ENCODE peak calls at places on chromosomes 16 and 17, in nine cellular contexts. S, X, U, Q, E, B, M, Y and P are unnamed samples.

GRCh38 chr17:80122026-80122575 is 20.7 kb downstream of the GAA start:
- DNase-seq in S (no peak), X (no peak), U (no peak), Q (no peak), E (no peak), B (no peak), M (no peak), Y (no peak), P (no peak)

GRCh38 chr16:64864232-64864803 is 257.5 kb downstream of the CDH11 start:
- DNase-seq in S (no peak), X (no peak), U (peak), Q (no peak), E (no peak), B (peak), M (peak), Y (no peak), P (no peak)

GRCh38 chr17:47279062-47279801 is 25.6 kb downstream of the ITGB3 start:
- DNase-seq in S (peak), X (peak), U (peak), Q (peak), E (no peak), B (peak), M (peak), Y (no peak), P (peak)

GRCh38 chr17:38460716-38461650 is 32.7 kb downstream of the ARHGAP23 start:
- DNase-seq in S (no peak), X (no peak), U (no peak), Q (no peak), E (no peak), B (no peak), M (no peak), Y (no peak), P (no peak)

GRCh38 chr17:33292981-33293867 is at the start of gene ASIC2:
- DNase-seq in S (no peak), X (no peak), U (no peak), Q (peak), E (no peak), B (no peak), M (no peak), Y (peak), P (no peak)

GRCh38 chr17:68567035-68567434 is 34.1 kb downstream of the FAM20A start:
- DNase-seq in S (no peak), X (no peak), U (peak), Q (no peak), E (no peak), B (no peak), M (peak), Y (no peak), P (no peak)

GRCh38 chr16:89841275-89841674 is 13.0 kb downstream of the SPIRE2 start:
- DNase-seq in S (peak), X (no peak), U (no peak), Q (peak), E (peak), B (no peak), M (no peak), Y (peak), P (peak)

GRCh38 chr17:40485851-40486512 is 15.4 kb downstream of the TNS4 start:
- DNase-seq in S (peak), X (no peak), U (peak), Q (no peak), E (no peak), B (peak), M (peak), Y (no peak), P (no peak)

GRCh38 chr16:14303654-14304394 is 232.7 kb downstream of the MRTFB start:
- DNase-seq in S (no peak), X (no peak), U (no peak), Q (peak), E (no peak), B (no peak), M (no peak), Y (no peak), P (peak)

GRCh38 chr17:559699-560378 is 154.8 kb downstream of the VPS53 start:
- DNase-seq in S (no peak), X (peak), U (peak), Q (no peak), E (no peak), B (peak), M (peak), Y (no peak), P (no peak)

GRCh38 chr17:3926860-3927627 is 10.8 kb upstream of the P2RX1 start:
- DNase-seq in S (no peak), X (no peak), U (no peak), Q (no peak), E (no peak), B (no peak), M (no peak), Y (no peak), P (no peak)

GRCh38 chr17:57720636-57721035 is 24.5 kb downstream of the CCDC182 start:
- DNase-seq in S (no peak), X (no peak), U (no peak), Q (no peak), E (no peak), B (no peak), M (no peak), Y (no peak), P (no peak)

GRCh38 chr16:14097182-14097951 is 26.2 kb downstream of the MRTFB start:
- DNase-seq in S (no peak), X (no peak), U (no peak), Q (peak), E (no peak), B (no peak), M (no peak), Y (no peak), P (no peak)

GRCh38 chr17:21239680-21240374 is 13.4 kb downstream of the NATD1 start:
- DNase-seq in S (peak), X (no peak), U (peak), Q (no peak), E (no peak), B (peak), M (no peak), Y (peak), P (peak)

GRCh38 chr17:3398310-3398709 is at the start of gene OR1E1:
- DNase-seq in S (no peak), X (no peak), U (no peak), Q (no peak), E (no peak), B (no peak), M (no peak), Y (no peak), P (no peak)

GRCh38 chr17:55177159-55177913 is 87.4 kb upstream of the HLF start:
- DNase-seq in S (no peak), X (no peak), U (peak), Q (no peak), E (no peak), B (peak), M (no peak), Y (no peak), P (peak)

GRCh38 chr16:30382398-30383015 is at the start of gene SEPTIN1:
- DNase-seq in S (no peak), X (no peak), U (no peak), Q (peak), E (peak), B (no peak), M (no peak), Y (no peak), P (peak)

GRCh38 chr17:66414528-66415175 is 112.2 kb downstream of the PRKCA start:
- DNase-seq in S (no peak), X (no peak), U (no peak), Q (no peak), E (no peak), B (no peak), M (no peak), Y (no peak), P (peak)

GRCh38 chr17:28925912-28926365 is 23.1 kb upstream of the DHRS13 start:
- DNase-seq in S (peak), X (no peak), U (peak), Q (no peak), E (peak), B (peak), M (peak), Y (no peak), P (peak)

GRCh38 chr17:56597495-56597990 is 4.0 kb downstream of the NOG start:
- DNase-seq in S (peak), X (no peak), U (no peak), Q (no peak), E (no peak), B (no peak), M (no peak), Y (peak), P (no peak)

GRCh38 chr17:79681628-79682261 is 49.0 kb upstream of the ENPP7 start:
- DNase-seq in S (no peak), X (no peak), U (no peak), Q (no peak), E (no peak), B (no peak), M (no peak), Y (no peak), P (no peak)

GRCh38 chr17:72984145-72984924 is 108.2 kb downstream of the SLC39A11 start:
- DNase-seq in S (no peak), X (no peak), U (peak), Q (no peak), E (no peak), B (peak), M (peak), Y (no peak), P (no peak)

GRCh38 chr17:41326173-41327145 is 10.9 kb upstream of the KRTAP17-1 start:
- DNase-seq in S (peak), X (no peak), U (no peak), Q (no peak), E (no peak), B (no peak), M (no peak), Y (no peak), P (no peak)

GRCh38 chr16:86073763-86074493 is 175.0 kb downstream of the IRF8 start:
- DNase-seq in S (no peak), X (no peak), U (no peak), Q (peak), E (no peak), B (no peak), M (no peak), Y (no peak), P (no peak)

GRCh38 chr17:3974138-3974687 is 10.0 kb upstream of the ATP2A3 start:
- DNase-seq in S (peak), X (no peak), U (no peak), Q (no peak), E (no peak), B (no peak), M (no peak), Y (peak), P (no peak)

GRCh38 chr17:48106802-48107136 is 797 bp upstream of the SNX11 start:
- DNase-seq in S (no peak), X (no peak), U (no peak), Q (no peak), E (no peak), B (no peak), M (no peak), Y (no peak), P (no peak)

GRCh38 chr16:20952144-20952797 is 51.7 kb downstream of the LYRM1 start:
- DNase-seq in S (no peak), X (no peak), U (no peak), Q (no peak), E (no peak), B (no peak), M (no peak), Y (no peak), P (no peak)

GRCh38 chr17:6024576-6024975 is 45.6 kb upstream of the WSCD1 start:
- DNase-seq in S (no peak), X (no peak), U (no peak), Q (no peak), E (no peak), B (no peak), M (no peak), Y (no peak), P (no peak)

GRCh38 chr16:88430524-88431446 is 22.3 kb upstream of the ZFPM1 start:
- DNase-seq in S (peak), X (peak), U (no peak), Q (peak), E (peak), B (no peak), M (no peak), Y (no peak), P (peak)

GRCh38 chr17:75695141-75695829 is 26.0 kb upstream of the ITGB4 start:
- DNase-seq in S (no peak), X (no peak), U (peak), Q (no peak), E (no peak), B (no peak), M (no peak), Y (no peak), P (no peak)

GRCh38 chr16:51121009-51121347 is 30.1 kb downstream of the SALL1 start:
- DNase-seq in S (no peak), X (no peak), U (no peak), Q (no peak), E (no peak), B (no peak), M (no peak), Y (no peak), P (no peak)

GRCh38 chr16:12434567-12434966 is 369.1 kb downstream of the CPPED1 start:
- DNase-seq in S (no peak), X (no peak), U (no peak), Q (no peak), E (no peak), B (no peak), M (no peak), Y (no peak), P (peak)

GRCh38 chr16:73023752-73024570 is 24.0 kb downstream of the ZFHX3 start:
- DNase-seq in S (no peak), X (no peak), U (no peak), Q (no peak), E (no peak), B (no peak), M (no peak), Y (no peak), P (no peak)

GRCh38 chr16:21667575-21667974 is 3.8 kb downstream of the OTOA start:
- DNase-seq in S (no peak), X (no peak), U (no peak), Q (no peak), E (no peak), B (no peak), M (no peak), Y (no peak), P (no peak)

GRCh38 chr17:74690409-74690825 is 22.3 kb downstream of the CD300LF start:
- DNase-seq in S (peak), X (no peak), U (no peak), Q (peak), E (no peak), B (no peak), M (no peak), Y (no peak), P (peak)

GRCh38 chr16:66508261-66508913 is 41.5 kb downstream of the TK2 start:
- DNase-seq in S (no peak), X (no peak), U (no peak), Q (no peak), E (no peak), B (peak), M (no peak), Y (no peak), P (peak)

GRCh38 chr17:72591500-72592241 is 470.9 kb downstream of the SOX9 start:
- DNase-seq in S (no peak), X (no peak), U (no peak), Q (no peak), E (no peak), B (peak), M (no peak), Y (peak), P (no peak)

GRCh38 chr16:69057400-69058378 is 47.8 kb upstream of the HAS3 start:
- DNase-seq in S (peak), X (no peak), U (peak), Q (no peak), E (no peak), B (peak), M (peak), Y (peak), P (peak)

GRCh38 chr17:59830846-59831486 is 61.8 kb downstream of the TUBD1 start:
- DNase-seq in S (no peak), X (no peak), U (no peak), Q (no peak), E (no peak), B (no peak), M (no peak), Y (no peak), P (peak)

GRCh38 chr17:59828478-59828760 is 64.3 kb downstream of the TUBD1 start:
- DNase-seq in S (no peak), X (no peak), U (no peak), Q (no peak), E (no peak), B (no peak), M (no peak), Y (no peak), P (no peak)

GRCh38 chr17:59827721-59828477 is 64.8 kb downstream of the TUBD1 start:
- DNase-seq in S (peak), X (no peak), U (no peak), Q (no peak), E (no peak), B (no peak), M (no peak), Y (peak), P (peak)

GRCh38 chr17:59829217-59830006 is 63.3 kb downstream of the TUBD1 start:
- DNase-seq in S (peak), X (peak), U (peak), Q (no peak), E (no peak), B (peak), M (peak), Y (peak), P (peak)

DNA sequence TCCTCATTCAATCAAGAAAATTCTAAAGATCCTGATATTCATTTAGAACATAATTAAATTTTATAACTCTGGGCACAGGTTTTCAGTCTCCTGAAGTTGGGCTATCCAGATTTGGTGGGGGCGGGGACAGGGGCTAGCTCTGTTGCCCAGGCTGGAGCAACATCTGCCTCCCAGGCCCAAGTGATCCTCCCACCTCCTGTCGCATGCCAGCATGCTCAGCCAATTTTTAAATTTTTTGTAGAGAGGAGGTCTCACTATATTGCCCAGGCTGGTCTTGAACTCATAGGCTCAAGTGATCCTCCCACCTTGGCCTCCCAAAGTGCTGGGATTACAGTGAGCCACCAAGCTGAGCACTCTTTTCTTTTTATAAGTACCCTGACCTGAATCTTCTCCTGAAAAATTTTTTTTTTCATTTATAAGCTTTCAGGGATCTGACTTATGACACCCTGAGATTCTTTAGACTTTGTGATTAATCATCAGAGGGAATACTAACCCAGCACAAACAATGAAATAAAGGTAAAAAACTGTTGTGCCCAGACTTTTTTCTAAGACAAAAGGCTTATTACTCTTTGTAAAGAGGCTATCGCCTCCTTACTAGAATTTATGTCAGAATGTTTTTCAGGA is 62.6 kb downstream of the TUBD1 start:
- DNase-seq in S (peak), X (no peak), U (peak), Q (no peak), E (no peak), B (peak), M (no peak), Y (no peak), P (peak)
- H3K4me3 ChIP-seq in S (peak), X (no peak), U (peak), Q (no peak), E (no peak), B (peak), M (no peak), Y (peak), P (peak)

GRCh38 chr17:61579961-61580360 is 11.1 kb downstream of the NACA2 start:
- DNase-seq in S (no peak), X (no peak), U (peak), Q (no peak), E (no peak), B (no peak), M (no peak), Y (no peak), P (no peak)
- TF ChIP-seq CTCF in S (no peak), X (no peak), U (peak), Q (no peak), E (no peak), B (no peak), M (no peak), Y (no peak), P (no peak)

DNA sequence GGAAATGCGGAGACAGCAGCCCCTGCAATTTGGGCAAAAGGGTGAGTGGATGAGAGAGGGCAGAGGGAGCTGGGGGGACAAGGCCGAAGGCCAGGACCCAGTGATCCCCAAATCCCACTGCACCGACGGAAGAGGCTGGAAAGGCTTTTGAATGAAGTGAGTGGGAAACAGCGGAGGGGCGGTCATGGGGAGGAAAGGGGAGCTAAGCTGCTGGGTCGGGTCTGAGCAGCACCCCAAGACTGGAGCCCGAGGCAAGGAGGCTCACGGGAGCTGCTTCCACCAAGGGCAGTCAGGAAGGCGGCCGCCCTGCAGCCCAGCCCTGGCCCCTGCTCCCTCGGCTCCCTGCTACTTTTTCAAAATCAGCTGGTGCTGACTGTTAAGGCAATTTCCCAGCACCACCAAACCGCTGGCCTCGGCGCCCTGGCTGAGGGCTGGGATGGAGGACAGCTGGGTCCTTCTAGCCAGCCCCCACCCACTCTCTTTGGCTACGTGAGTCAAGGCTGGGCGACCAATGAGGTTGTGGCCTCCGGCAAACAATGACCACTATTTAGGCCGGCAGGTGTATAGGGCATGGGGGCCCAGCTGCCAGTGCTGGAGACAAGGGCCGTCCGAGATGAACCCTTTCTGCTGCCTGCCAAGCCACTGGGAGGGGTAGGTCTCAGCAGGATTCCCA is 509 bp downstream of the SERPINF1 start:
- DNase-seq in S (no peak), X (peak), U (peak), Q (no peak), E (no peak), B (peak), M (no peak), Y (peak), P (no peak)
- H3K4me3 ChIP-seq in S (no peak), X (peak), U (peak), Q (peak), E (no peak), B (peak), M (peak), Y (peak), P (no peak)

DNA sequence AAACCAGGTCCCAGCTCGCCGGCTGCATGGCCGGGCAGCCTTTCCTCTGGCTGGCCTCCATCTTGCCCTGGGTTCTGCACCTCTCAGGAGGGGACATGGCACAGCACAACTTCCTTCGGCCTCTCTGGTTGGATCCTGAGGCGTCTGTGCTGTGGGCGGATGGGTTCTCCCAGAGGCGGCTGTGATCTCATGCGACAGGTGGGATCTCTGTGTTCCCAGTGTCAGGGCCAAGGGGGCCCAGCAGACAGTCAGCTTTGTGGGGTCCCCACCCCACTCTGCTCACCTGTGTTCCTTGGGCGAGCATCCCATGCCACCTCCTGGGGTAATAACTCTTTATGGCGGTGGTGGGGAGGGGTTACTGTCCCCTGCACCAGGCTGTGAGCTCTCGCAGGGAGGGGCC is 35.8 kb downstream of the FA2H start:
- DNase-seq in S (no peak), X (no peak), U (no peak), Q (no peak), E (no peak), B (no peak), M (no peak), Y (no peak), P (no peak)
- TF ChIP-seq CTCF in S (no peak), X (no peak), U (no peak), Q (no peak), E (no peak), B (no peak), M (no peak), Y (no peak), P (no peak)

DNA sequence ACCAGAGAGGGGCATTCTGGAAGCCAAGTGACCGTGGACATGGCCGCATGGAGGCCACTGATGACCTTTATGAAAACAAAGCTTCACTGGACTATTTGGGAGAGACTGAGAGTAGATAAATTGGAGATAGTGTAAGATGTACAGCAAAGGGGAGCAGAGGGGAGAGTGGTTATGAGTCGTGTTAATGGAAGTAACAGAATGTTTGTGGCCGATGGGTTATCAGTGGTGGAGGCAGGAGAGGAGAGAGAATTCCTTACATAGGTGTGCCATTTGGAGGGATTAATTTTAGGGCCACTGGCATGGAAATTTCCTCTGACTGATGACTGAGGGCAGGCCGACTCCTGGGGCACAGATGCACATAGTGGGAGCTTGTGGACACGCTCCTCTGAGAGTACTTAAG is 19.2 kb downstream of the PRPSAP2 start:
- DNase-seq in S (no peak), X (no peak), U (peak), Q (no peak), E (no peak), B (peak), M (no peak), Y (no peak), P (no peak)
- H3K4me3 ChIP-seq in S (no peak), X (no peak), U (no peak), Q (no peak), E (no peak), B (no peak), M (no peak), Y (no peak), P (no peak)

GRCh38 chr16:27973678-27974077 is 89.8 kb downstream of the GSG1L start:
- DNase-seq in S (peak), X (no peak), U (no peak), Q (no peak), E (no peak), B (no peak), M (no peak), Y (peak), P (peak)
- TF ChIP-seq CTCF in S (peak), X (no peak), U (no peak), Q (no peak), E (no peak), B (no peak), M (no peak), Y (no peak), P (peak)